ENCODE peak calls at places on chromosome 15, in four cellular contexts. P is GM23248, O is HCT116, T is MM.1S. Q is an unnamed sample.

GRCh38 chr15:57820119-57820518 is 113.6 kb downstream of the POLR2M start:
- DNase-seq in P (peak; percentile 18), T (no peak), O (no peak), Q (no peak)

GRCh38 chr15:72375501-72375845 is 341 bp downstream of the HEXA start:
- DNase-seq in O (no peak), P (no peak), T (no peak), Q (no peak)

GRCh38 chr15:81311834-81312459 is 12.0 kb downstream of the STARD5 start:
- DNase-seq in P (peak; percentile 87), O (no peak), T (no peak), Q (no peak)

GRCh38 chr15:38005949-38006800 is 71.7 kb downstream of the TMCO5A start:
- DNase-seq in T (no peak), P (peak; percentile 17), O (no peak), Q (no peak)

GRCh38 chr15:57340673-57341259 is 35.5 kb upstream of the CGNL1 start:
- DNase-seq in T (peak; percentile 50), O (peak; percentile 56), P (peak; percentile 66), Q (peak; percentile 70)

GRCh38 chr15:44489464-44489863 is 47.5 kb upstream of the EIF3J start:
- DNase-seq in O (peak; percentile 33), T (no peak), P (peak; percentile 86), Q (no peak)

GRCh38 chr15:90000175-90000923 is 775 bp upstream of the ZNF710 start:
- DNase-seq in T (no peak), P (peak; percentile 66), O (no peak), Q (peak; percentile 69)

GRCh38 chr15:81304226-81304625 is 19.7 kb downstream of the STARD5 start:
- DNase-seq in T (no peak), O (no peak), P (peak; percentile 27), Q (no peak)

GRCh38 chr15:33584797-33585196 is 274.0 kb downstream of the RYR3 start:
- DNase-seq in P (peak; percentile 83), T (no peak), O (no peak), Q (no peak)

GRCh38 chr15:43903864-43904290 is 77.1 kb downstream of the WDR76 start:
- DNase-seq in P (peak; percentile 65), O (peak; percentile 56), T (peak; percentile 63), Q (peak; percentile 90)

GRCh38 chr15:35673093-35673573 is 127.2 kb upstream of the DPH6 start:
- DNase-seq in O (no peak), P (no peak), T (no peak), Q (no peak)

DNA sequence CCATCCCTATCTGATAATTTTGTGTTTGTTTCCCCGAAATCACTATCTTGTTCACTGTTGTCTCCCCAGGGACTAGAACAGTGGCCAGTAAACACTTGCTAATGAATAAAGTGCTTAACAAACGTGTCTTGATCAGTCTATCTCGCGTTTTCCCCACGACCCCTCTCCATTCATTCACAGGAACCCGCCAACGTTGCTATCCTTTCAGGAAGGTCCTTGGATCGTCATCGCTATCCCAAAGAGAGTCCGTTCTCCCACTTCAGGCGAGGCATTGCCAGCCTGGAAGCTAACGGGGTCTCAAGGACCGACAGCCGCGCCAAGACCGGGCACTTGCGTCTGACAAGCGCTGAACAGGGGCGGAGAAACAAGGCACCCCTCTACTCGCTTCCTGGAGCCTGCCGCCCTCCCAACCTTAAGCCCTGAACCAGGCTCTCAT is 338 bp downstream of the LINS1 start:
- DNase-seq in T (peak; percentile 16), P (no peak), O (no peak), Q (no peak)
- TF ChIP-seq EZH2phosphoT487 in T (no peak), P (no peak), O (no peak), Q (no peak)

GRCh38 chr15:69786136-69786701 is 311.5 kb downstream of the TLE3 start:
- DNase-seq in T (no peak), O (no peak), P (no peak), Q (no peak)

GRCh38 chr15:69782155-69782658 is 315.5 kb downstream of the TLE3 start:
- DNase-seq in O (no peak), T (no peak), P (no peak), Q (no peak)

GRCh38 chr15:69782809-69783208 is 314.9 kb downstream of the TLE3 start:
- DNase-seq in T (no peak), P (no peak), O (no peak), Q (no peak)

GRCh38 chr15:69783211-69783610 is 314.5 kb downstream of the TLE3 start:
- DNase-seq in O (no peak), T (no peak), P (no peak), Q (no peak)

DNA sequence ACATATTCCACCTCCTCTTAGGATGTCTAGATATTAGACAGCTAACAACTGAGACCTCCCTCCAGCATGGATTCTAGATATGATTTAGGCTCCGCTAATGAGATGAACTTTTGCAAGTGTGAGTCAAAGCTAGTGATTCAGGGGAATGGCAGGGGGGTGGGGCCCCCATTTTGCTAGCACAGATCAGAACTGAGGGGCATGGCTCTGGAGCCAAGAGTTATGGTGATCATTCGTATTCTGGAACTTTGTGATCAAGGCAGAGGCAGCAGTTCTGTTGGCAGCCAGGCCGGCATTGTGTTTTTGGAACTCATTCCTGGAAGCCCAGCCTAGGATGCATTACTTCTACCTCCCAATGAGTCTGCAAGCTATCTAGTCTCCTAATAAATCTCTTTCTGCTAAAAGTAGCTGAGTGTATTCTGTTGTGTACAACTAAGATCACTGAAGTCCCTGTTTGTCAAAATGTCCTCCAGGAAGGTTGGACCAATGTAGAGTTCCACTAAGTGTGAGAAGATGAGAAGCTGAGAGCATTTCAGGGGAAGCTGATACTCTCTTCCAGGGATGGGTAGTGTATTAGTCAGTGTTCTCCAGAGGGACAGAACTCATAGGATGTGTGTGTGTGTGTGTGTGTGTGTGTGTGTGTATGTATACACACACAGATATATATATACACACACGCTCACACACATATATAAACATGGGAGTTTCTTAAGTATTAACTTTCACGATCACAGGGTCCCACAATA is 312.7 kb downstream of the TLE3 start:
- DNase-seq in P (peak; percentile 71), T (no peak), O (no peak), Q (no peak)
- H3K4me2 ChIP-seq in P (peak overlapping the region; percentile 6), T (no peak overlapping the region), O (peak overlapping the region; percentile 24), Q (no peak overlapping the region)

GRCh38 chr15:53675832-53676231 is 83.6 kb downstream of the WDR72 start:
- DNase-seq in O (no peak), T (no peak), P (no peak), Q (no peak)
- H4K20me1 ChIP-seq in O (no peaks in the 10 kb centered on the region), T (no peaks in the 10 kb centered on the region), P (no peaks in the 10 kb centered on the region), Q (no peaks in the 10 kb centered on the region)

GRCh38 chr15:28977377-28978010 is 91.7 kb downstream of the APBA2 start:
- DNase-seq in O (peak; percentile 73), P (peak; percentile 94), T (no peak), Q (peak; percentile 47)

GRCh38 chr15:28978011-28978378 is 92.2 kb downstream of the APBA2 start:
- DNase-seq in O (no peak), T (no peak), P (no peak), Q (no peak)

GRCh38 chr15:28974142-28974541 is 88.4 kb downstream of the APBA2 start:
- DNase-seq in P (no peak), O (no peak), T (no peak), Q (no peak)

GRCh38 chr15:28978661-28979060 is 92.9 kb downstream of the APBA2 start:
- DNase-seq in P (no peak), T (no peak), O (no peak), Q (peak; percentile 61)

GRCh38 chr15:28975766-28976179 is 90.0 kb downstream of the APBA2 start:
- DNase-seq in P (peak; percentile 54), T (peak; percentile 63), O (peak; percentile 39), Q (peak; percentile 75)
- TF ChIP-seq EZH2phosphoT487 in P (no peak), T (no peak), O (no peak), Q (no peak)

DNA sequence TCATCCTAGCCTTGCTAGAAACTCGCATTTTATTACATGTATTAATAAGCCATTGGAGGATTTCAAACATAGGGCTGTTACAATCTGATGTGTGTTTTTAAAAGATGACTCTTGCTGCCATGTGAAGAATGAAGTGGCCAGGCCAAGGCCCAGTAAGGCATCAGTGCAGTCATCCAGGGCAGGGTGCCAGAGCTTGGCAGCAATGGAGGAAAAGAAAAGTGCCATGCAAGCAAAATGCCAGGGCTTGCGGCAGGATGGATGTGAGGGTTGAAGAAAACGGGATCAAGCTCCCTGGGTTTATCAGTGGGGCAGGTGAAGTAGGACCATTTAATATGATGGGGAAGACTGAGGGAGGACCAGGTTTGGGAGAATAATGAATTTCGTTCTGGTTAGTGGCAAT is 183.6 kb downstream of the MINAR1 start:
- DNase-seq in O (no peak), P (no peak), T (no peak), Q (no peak)
- H3K4me2 ChIP-seq in O (no peak overlapping the region), P (no peak overlapping the region), T (no peak overlapping the region), Q (no peak overlapping the region)

GRCh38 chr15:49501586-49501985 is 78.5 kb downstream of the FGF7 start:
- DNase-seq in T (no peak), P (no peak), O (no peak), Q (no peak)
- H4K20me1 ChIP-seq in T (no peaks in the 10 kb centered on the region), P (no peaks in the 10 kb centered on the region), O (no peaks in the 10 kb centered on the region), Q (no peaks in the 10 kb centered on the region)

GRCh38 chr15:40539030-40539429 is 25.8 kb downstream of the CCDC32 start:
- DNase-seq in O (no peak), T (no peak), P (no peak), Q (peak; percentile 37)
- TF ChIP-seq EZH2phosphoT487 in O (no peak), T (no peak), P (no peak), Q (no peak)

GRCh38 chr15:98684995-98685525 is 36.7 kb downstream of the IGF1R start:
- DNase-seq in O (no peak), T (no peak), P (peak; percentile 65), Q (no peak)
- H3K4me2 ChIP-seq in O (no peak overlapping the region), T (no peak overlapping the region), P (peak overlapping the region; percentile 56), Q (no peak overlapping the region)

Q was measured in neural progenitor cell.